ENCODE peak calls at places on chromosome 4, in ten cellular contexts. E is choroid plexus epithelial cell; S is hypothalamus; V is uterus; J is stimulated activated CD8-positive, alpha-beta memory T cell treated with anti-CD3 and anti-CD28 coated beads, Interleukin-12 subunit alpha, Interleukin-12 subunit beta, amount 100 ng/mL, for 4 hours; U is AG09319; O is brain microvascular endothelial cell; Z is NCI-H1105 treated with DMSO at 0.1 percent for 48 hours; R is fibroblast of the aortic adventitia; B is KG1. K is an unnamed sample.

GRCh38 chr4:182245041-182245440 is 1.8 kb downstream of the TENM3 start:
- DNase-seq in E (no peak), S (no peak), V (no peak), J (no peak), U (no peak), O (no peak), Z (no peak), R (no peak), B (no peak), K (no peak)

GRCh38 chr4:16764622-16765021 is 133.8 kb downstream of the LDB2 start:
- DNase-seq in E (peak), S (peak), V (no peak), J (no peak), U (no peak), O (no peak), Z (no peak), R (no peak), B (no peak), K (no peak)

GRCh38 chr4:2689825-2690700 is 66.1 kb downstream of the TNIP2 start:
- DNase-seq in E (no peak), S (no peak), V (no peak), J (peak), U (no peak), O (peak), Z (no peak), R (no peak), B (peak), K (no peak)

GRCh38 chr4:182928061-182928460 is 10.9 kb upstream of the DCTD start:
- DNase-seq in E (no peak), S (no peak), V (no peak), J (no peak), U (no peak), O (no peak), Z (no peak), R (no peak), B (no peak), K (no peak)

GRCh38 chr4:153326513-153326912 is 18.0 kb upstream of the MND1 start:
- DNase-seq in E (no peak), S (no peak), V (no peak), J (no peak), U (no peak), O (peak), Z (no peak), R (peak), B (no peak), K (no peak)

GRCh38 chr4:174496631-174497442 is 25.5 kb downstream of the HPGD start:
- DNase-seq in E (no peak), S (no peak), V (no peak), J (no peak), U (no peak), O (no peak), Z (peak), R (no peak), B (no peak), K (peak)

GRCh38 chr4:2691313-2691712 is 64.8 kb downstream of the TNIP2 start:
- DNase-seq in E (no peak), S (no peak), V (no peak), J (no peak), U (no peak), O (no peak), Z (no peak), R (no peak), B (no peak), K (no peak)

GRCh38 chr4:2802618-2803531 is 10.0 kb downstream of the SH3BP2 start:
- DNase-seq in E (no peak), S (no peak), V (no peak), J (no peak), U (no peak), O (no peak), Z (no peak), R (no peak), B (no peak), K (no peak)

GRCh38 chr4:9592010-9592409 is 147.8 kb downstream of the DEFB131A start:
- DNase-seq in E (no peak), S (no peak), V (no peak), J (no peak), U (no peak), O (no peak), Z (no peak), R (no peak), B (no peak), K (no peak)

GRCh38 chr4:96103086-96103485 is 263.2 kb downstream of the PDHA2 start:
- DNase-seq in E (peak), S (no peak), V (no peak), J (no peak), U (no peak), O (peak), Z (no peak), R (peak), B (no peak), K (no peak)

GRCh38 chr4:77006753-77007355 is 57.3 kb downstream of the SEPTIN11 start:
- DNase-seq in E (no peak), S (no peak), V (no peak), J (no peak), U (no peak), O (no peak), Z (no peak), R (no peak), B (no peak), K (no peak)

GRCh38 chr4:16225139-16225538 is 1.1 kb downstream of the TAPT1 start:
- DNase-seq in E (peak), S (no peak), V (no peak), J (no peak), U (no peak), O (no peak), Z (no peak), R (peak), B (no peak), K (no peak)

GRCh38 chr4:73871911-73872310 is 2.7 kb downstream of the CXCL1 start:
- DNase-seq in E (no peak), S (no peak), V (no peak), J (no peak), U (no peak), O (no peak), Z (no peak), R (peak), B (no peak), K (no peak)

GRCh38 chr4:52292245-52292644 is 241.1 kb downstream of the SPATA18 start:
- DNase-seq in E (no peak), S (no peak), V (no peak), J (no peak), U (no peak), O (no peak), Z (no peak), R (no peak), B (no peak), K (no peak)

K was measured in DMS153.